ENCODE peak calls at places on chromosomes 6 and 20, in nine cellular contexts. One of them, this sample, is unnamed.

GRCh38 chr6:154791561-154792317 is 58.5 kb downstream of the SCAF8 start:
- DNase-seq in CD4-positive, CD25-positive, alpha-beta regulatory T cell: no peak
- DNase-seq in aorta: no peak
- DNase-seq in GM19239: no peak
- DNase-seq in Peyer's patch: no peak
- DNase-seq in anterior cingulate cortex: no peak
- DNase-seq in left lobe of liver: no peak
- DNase-seq in GM10248: no peak
- DNase-seq in midbrain: no peak
- DNase-seq in this sample: no peak

GRCh38 chr20:7505152-7505834 is 435.0 kb downstream of the HAO1 start:
- DNase-seq in CD4-positive, CD25-positive, alpha-beta regulatory T cell: no peak
- DNase-seq in aorta: no peak
- DNase-seq in GM19239: no peak
- DNase-seq in Peyer's patch: no peak
- DNase-seq in anterior cingulate cortex: no peak
- DNase-seq in left lobe of liver: no peak
- DNase-seq in GM10248: no peak
- DNase-seq in midbrain: no peak
- DNase-seq in this sample: no peak

GRCh38 chr6:163652328-163652727 is 237.8 kb downstream of the QKI start:
- DNase-seq in CD4-positive, CD25-positive, alpha-beta regulatory T cell: no peak
- DNase-seq in aorta: no peak
- DNase-seq in GM19239: no peak
- DNase-seq in Peyer's patch: no peak
- DNase-seq in anterior cingulate cortex: no peak
- DNase-seq in left lobe of liver: no peak
- DNase-seq in GM10248: no peak
- DNase-seq in midbrain: no peak
- DNase-seq in this sample: peak

GRCh38 chr20:10906830-10907229 is 233.0 kb upstream of the JAG1 start:
- DNase-seq in CD4-positive, CD25-positive, alpha-beta regulatory T cell: no peak
- DNase-seq in aorta: no peak
- DNase-seq in GM19239: no peak
- DNase-seq in Peyer's patch: no peak
- DNase-seq in anterior cingulate cortex: no peak
- DNase-seq in left lobe of liver: no peak
- DNase-seq in GM10248: no peak
- DNase-seq in midbrain: no peak
- DNase-seq in this sample: no peak

GRCh38 chr20:4944518-4944917 is 56.8 kb downstream of the SLC23A2 start:
- DNase-seq in CD4-positive, CD25-positive, alpha-beta regulatory T cell: no peak
- DNase-seq in aorta: no peak
- DNase-seq in GM19239: no peak
- DNase-seq in Peyer's patch: no peak
- DNase-seq in anterior cingulate cortex: no peak
- DNase-seq in left lobe of liver: no peak
- DNase-seq in GM10248: no peak
- DNase-seq in midbrain: peak
- DNase-seq in this sample: no peak

GRCh38 chr6:85593438-85594196 is at the start of gene SNX14:
- DNase-seq in CD4-positive, CD25-positive, alpha-beta regulatory T cell: peak
- DNase-seq in aorta: peak
- DNase-seq in GM19239: peak
- DNase-seq in Peyer's patch: peak
- DNase-seq in anterior cingulate cortex: peak
- DNase-seq in left lobe of liver: peak
- DNase-seq in GM10248: peak
- DNase-seq in midbrain: peak
- DNase-seq in this sample: peak

GRCh38 chr6:78999737-79000136 is 78.3 kb downstream of the PHIP start:
- DNase-seq in CD4-positive, CD25-positive, alpha-beta regulatory T cell: no peak
- DNase-seq in aorta: no peak
- DNase-seq in GM19239: no peak
- DNase-seq in Peyer's patch: no peak
- DNase-seq in anterior cingulate cortex: no peak
- DNase-seq in left lobe of liver: no peak
- DNase-seq in GM10248: no peak
- DNase-seq in midbrain: no peak
- DNase-seq in this sample: no peak

GRCh38 chr20:4508773-4509172 is 212.9 kb upstream of the PRND start:
- DNase-seq in CD4-positive, CD25-positive, alpha-beta regulatory T cell: no peak
- DNase-seq in aorta: no peak
- DNase-seq in GM19239: no peak
- DNase-seq in Peyer's patch: no peak
- DNase-seq in anterior cingulate cortex: no peak
- DNase-seq in left lobe of liver: no peak
- DNase-seq in GM10248: no peak
- DNase-seq in midbrain: no peak
- DNase-seq in this sample: no peak

GRCh38 chr6:147166360-147166944 is 37.8 kb upstream of the STXBP5 start:
- DNase-seq in CD4-positive, CD25-positive, alpha-beta regulatory T cell: no peak
- DNase-seq in aorta: no peak
- DNase-seq in GM19239: no peak
- DNase-seq in Peyer's patch: no peak
- DNase-seq in anterior cingulate cortex: no peak
- DNase-seq in left lobe of liver: no peak
- DNase-seq in GM10248: no peak
- DNase-seq in midbrain: no peak
- DNase-seq in this sample: no peak

GRCh38 chr20:51386586-51386985 is 155.9 kb downstream of the NFATC2 start:
- DNase-seq in CD4-positive, CD25-positive, alpha-beta regulatory T cell: no peak
- DNase-seq in aorta: no peak
- DNase-seq in GM19239: no peak
- DNase-seq in Peyer's patch: peak
- DNase-seq in anterior cingulate cortex: no peak
- DNase-seq in left lobe of liver: no peak
- DNase-seq in GM10248: no peak
- DNase-seq in midbrain: no peak
- DNase-seq in this sample: no peak

GRCh38 chr6:26743941-26744699 is 84.6 kb upstream of the ZNF322 start:
- DNase-seq in CD4-positive, CD25-positive, alpha-beta regulatory T cell: no peak
- DNase-seq in aorta: no peak
- DNase-seq in GM19239: no peak
- DNase-seq in Peyer's patch: no peak
- DNase-seq in anterior cingulate cortex: no peak
- DNase-seq in left lobe of liver: no peak
- DNase-seq in GM10248: no peak
- DNase-seq in midbrain: no peak
- DNase-seq in this sample: peak

GRCh38 chr6:2244261-2245102 is 923 bp downstream of the GMDS start:
- DNase-seq in CD4-positive, CD25-positive, alpha-beta regulatory T cell: no peak
- DNase-seq in aorta: no peak
- DNase-seq in GM19239: no peak
- DNase-seq in Peyer's patch: peak
- DNase-seq in anterior cingulate cortex: no peak
- DNase-seq in left lobe of liver: no peak
- DNase-seq in GM10248: no peak
- DNase-seq in midbrain: no peak
- DNase-seq in this sample: no peak

GRCh38 chr6:36129889-36130671 is at the start of gene MAPK13:
- DNase-seq in CD4-positive, CD25-positive, alpha-beta regulatory T cell: no peak
- DNase-seq in aorta: no peak
- DNase-seq in GM19239: peak
- DNase-seq in Peyer's patch: no peak
- DNase-seq in anterior cingulate cortex: no peak
- DNase-seq in left lobe of liver: peak
- DNase-seq in GM10248: peak
- DNase-seq in midbrain: no peak
- DNase-seq in this sample: no peak

GRCh38 chr6:166008441-166009369 is 158.9 kb downstream of the TBXT start:
- DNase-seq in CD4-positive, CD25-positive, alpha-beta regulatory T cell: no peak
- DNase-seq in aorta: no peak
- DNase-seq in GM19239: no peak
- DNase-seq in Peyer's patch: no peak
- DNase-seq in anterior cingulate cortex: peak
- DNase-seq in left lobe of liver: no peak
- DNase-seq in GM10248: no peak
- DNase-seq in midbrain: peak
- DNase-seq in this sample: peak

GRCh38 chr20:49888341-49889244 is 26.7 kb downstream of the SPATA2 start:
- DNase-seq in CD4-positive, CD25-positive, alpha-beta regulatory T cell: peak
- DNase-seq in aorta: no peak
- DNase-seq in GM19239: peak
- DNase-seq in Peyer's patch: peak
- DNase-seq in anterior cingulate cortex: no peak
- DNase-seq in left lobe of liver: no peak
- DNase-seq in GM10248: peak
- DNase-seq in midbrain: peak
- DNase-seq in this sample: no peak

GRCh38 chr20:48538058-48538825 is 289.6 kb downstream of the PREX1 start:
- DNase-seq in CD4-positive, CD25-positive, alpha-beta regulatory T cell: no peak
- DNase-seq in aorta: no peak
- DNase-seq in GM19239: no peak
- DNase-seq in Peyer's patch: no peak
- DNase-seq in anterior cingulate cortex: no peak
- DNase-seq in left lobe of liver: no peak
- DNase-seq in GM10248: no peak
- DNase-seq in midbrain: no peak
- DNase-seq in this sample: no peak

GRCh38 chr20:37524221-37524700 is 3.2 kb downstream of the NNAT start:
- DNase-seq in CD4-positive, CD25-positive, alpha-beta regulatory T cell: no peak
- DNase-seq in aorta: no peak
- DNase-seq in GM19239: no peak
- DNase-seq in Peyer's patch: no peak
- DNase-seq in anterior cingulate cortex: no peak
- DNase-seq in left lobe of liver: peak
- DNase-seq in GM10248: no peak
- DNase-seq in midbrain: no peak
- DNase-seq in this sample: no peak

GRCh38 chr6:3431994-3432393 is 24.9 kb downstream of the SLC22A23 start:
- DNase-seq in CD4-positive, CD25-positive, alpha-beta regulatory T cell: no peak
- DNase-seq in aorta: no peak
- DNase-seq in GM19239: no peak
- DNase-seq in Peyer's patch: no peak
- DNase-seq in anterior cingulate cortex: no peak
- DNase-seq in left lobe of liver: no peak
- DNase-seq in GM10248: no peak
- DNase-seq in midbrain: no peak
- DNase-seq in this sample: no peak

GRCh38 chr6:51743999-51744398 is 343.4 kb downstream of the PKHD1 start:
- DNase-seq in CD4-positive, CD25-positive, alpha-beta regulatory T cell: no peak
- DNase-seq in aorta: no peak
- DNase-seq in GM19239: no peak
- DNase-seq in Peyer's patch: no peak
- DNase-seq in anterior cingulate cortex: no peak
- DNase-seq in left lobe of liver: no peak
- DNase-seq in GM10248: no peak
- DNase-seq in midbrain: no peak
- DNase-seq in this sample: no peak

GRCh38 chr20:56247954-56248782 is at the start of gene MC3R:
- DNase-seq in CD4-positive, CD25-positive, alpha-beta regulatory T cell: peak
- DNase-seq in aorta: no peak
- DNase-seq in GM19239: peak
- DNase-seq in Peyer's patch: no peak
- DNase-seq in anterior cingulate cortex: no peak
- DNase-seq in left lobe of liver: peak
- DNase-seq in GM10248: peak
- DNase-seq in midbrain: peak
- DNase-seq in this sample: no peak

GRCh38 chr6:26216015-26216885 is 129.0 kb downstream of the HFE start:
- DNase-seq in CD4-positive, CD25-positive, alpha-beta regulatory T cell: peak
- DNase-seq in aorta: peak
- DNase-seq in GM19239: no peak
- DNase-seq in Peyer's patch: peak
- DNase-seq in anterior cingulate cortex: peak
- DNase-seq in left lobe of liver: peak
- DNase-seq in GM10248: peak
- DNase-seq in midbrain: peak
- DNase-seq in this sample: no peak

GRCh38 chr6:118899948-118900347 is 6.0 kb downstream of the ASF1A start:
- DNase-seq in CD4-positive, CD25-positive, alpha-beta regulatory T cell: peak
- DNase-seq in aorta: no peak
- DNase-seq in GM19239: no peak
- DNase-seq in Peyer's patch: no peak
- DNase-seq in anterior cingulate cortex: no peak
- DNase-seq in left lobe of liver: no peak
- DNase-seq in GM10248: no peak
- DNase-seq in midbrain: no peak
- DNase-seq in this sample: no peak

GRCh38 chr6:78345882-78346281 is 521.5 kb upstream of the IRAK1BP1 start:
- DNase-seq in CD4-positive, CD25-positive, alpha-beta regulatory T cell: no peak
- DNase-seq in aorta: no peak
- DNase-seq in GM19239: no peak
- DNase-seq in Peyer's patch: no peak
- DNase-seq in anterior cingulate cortex: no peak
- DNase-seq in left lobe of liver: no peak
- DNase-seq in GM10248: no peak
- DNase-seq in midbrain: no peak
- DNase-seq in this sample: no peak

GRCh38 chr6:125098253-125098652 is 55.3 kb upstream of the TPD52L1 start:
- DNase-seq in CD4-positive, CD25-positive, alpha-beta regulatory T cell: no peak
- DNase-seq in aorta: no peak
- DNase-seq in GM19239: no peak
- DNase-seq in Peyer's patch: no peak
- DNase-seq in anterior cingulate cortex: no peak
- DNase-seq in left lobe of liver: no peak
- DNase-seq in GM10248: no peak
- DNase-seq in midbrain: no peak
- DNase-seq in this sample: no peak

GRCh38 chr6:157240059-157240959 is 83.0 kb downstream of the TMEM242 start:
- DNase-seq in CD4-positive, CD25-positive, alpha-beta regulatory T cell: no peak
- DNase-seq in aorta: peak
- DNase-seq in GM19239: no peak
- DNase-seq in Peyer's patch: no peak
- DNase-seq in anterior cingulate cortex: no peak
- DNase-seq in left lobe of liver: no peak
- DNase-seq in GM10248: no peak
- DNase-seq in midbrain: peak
- DNase-seq in this sample: no peak

GRCh38 chr6:135496805-135497411 is 632 bp downstream of the AHI1 start:
- DNase-seq in CD4-positive, CD25-positive, alpha-beta regulatory T cell: no peak
- DNase-seq in aorta: no peak
- DNase-seq in GM19239: no peak
- DNase-seq in Peyer's patch: no peak
- DNase-seq in anterior cingulate cortex: no peak
- DNase-seq in left lobe of liver: no peak
- DNase-seq in GM10248: no peak
- DNase-seq in midbrain: peak
- DNase-seq in this sample: no peak

GRCh38 chr6:37807656-37808055 is 11.9 kb upstream of the ZFAND3 start:
- DNase-seq in CD4-positive, CD25-positive, alpha-beta regulatory T cell: no peak
- DNase-seq in aorta: no peak
- DNase-seq in GM19239: no peak
- DNase-seq in Peyer's patch: no peak
- DNase-seq in anterior cingulate cortex: peak
- DNase-seq in left lobe of liver: no peak
- DNase-seq in GM10248: no peak
- DNase-seq in midbrain: no peak
- DNase-seq in this sample: no peak

GRCh38 chr20:59122377-59122932 is 41.2 kb upstream of the ZNF831 start:
- DNase-seq in CD4-positive, CD25-positive, alpha-beta regulatory T cell: no peak
- DNase-seq in aorta: no peak
- DNase-seq in GM19239: no peak
- DNase-seq in Peyer's patch: no peak
- DNase-seq in anterior cingulate cortex: no peak
- DNase-seq in left lobe of liver: no peak
- DNase-seq in GM10248: no peak
- DNase-seq in midbrain: no peak
- DNase-seq in this sample: no peak

GRCh38 chr6:148972481-148972880 is 225.7 kb downstream of the UST start:
- DNase-seq in CD4-positive, CD25-positive, alpha-beta regulatory T cell: peak
- DNase-seq in aorta: no peak
- DNase-seq in GM19239: no peak
- DNase-seq in Peyer's patch: peak
- DNase-seq in anterior cingulate cortex: no peak
- DNase-seq in left lobe of liver: no peak
- DNase-seq in GM10248: peak
- DNase-seq in midbrain: no peak
- DNase-seq in this sample: no peak

GRCh38 chr20:1467355-1468116 is 887 bp upstream of the NSFL1C start:
- DNase-seq in CD4-positive, CD25-positive, alpha-beta regulatory T cell: no peak
- DNase-seq in aorta: no peak
- DNase-seq in GM19239: no peak
- DNase-seq in Peyer's patch: peak
- DNase-seq in anterior cingulate cortex: no peak
- DNase-seq in left lobe of liver: no peak
- DNase-seq in GM10248: no peak
- DNase-seq in midbrain: peak
- DNase-seq in this sample: peak